ENCODE peak calls at places on chromosomes 2 and 18, in ten cellular contexts. M is right lobe of liver, E is bronchial epithelial cell, H is AG09309, S is endothelial cell of umbilical vein, V is A549, W is adrenal gland, C is ascending aorta, P is GM23338, O is left ventricle myocardium inferior. R is an unnamed sample.

GRCh38 chr2:35973737-35974132 is 381.8 kb upstream of the CRIM1 start:
- DNase-seq in W (no peak), O (peak), C (no peak), V (no peak), E (peak), M (no peak), S (peak), P (no peak), H (no peak), R (no peak)

GRCh38 chr2:158936978-158937377 is 31.5 kb upstream of the TANC1 start:
- DNase-seq in V (no peak), W (no peak), M (no peak), C (no peak), S (peak), H (peak), P (no peak), E (peak), O (no peak), R (peak)

GRCh38 chr2:174585657-174586056 is 11.9 kb downstream of the WIPF1 start:
- DNase-seq in C (no peak), O (no peak), P (peak), E (no peak), W (no peak), H (no peak), M (no peak), S (no peak), V (no peak), R (no peak)

GRCh38 chr2:188151670-188152069 is 140.0 kb upstream of the GULP1 start:
- DNase-seq in H (no peak), O (no peak), S (no peak), M (no peak), V (no peak), P (no peak), C (no peak), W (no peak), E (no peak), R (no peak)

GRCh38 chr18:39318462-39318861 is 1752.9 kb upstream of the CELF4 start:
- DNase-seq in E (no peak), C (no peak), V (no peak), O (no peak), P (peak), M (no peak), H (no peak), S (no peak), W (no peak), R (no peak)

GRCh38 chr18:26854292-26854881 is 11.1 kb downstream of the AQP4 start:
- DNase-seq in O (no peak), H (no peak), M (no peak), V (no peak), C (no peak), P (peak), W (no peak), E (no peak), S (no peak), R (no peak)

GRCh38 chr2:240597054-240597418 is 10.5 kb downstream of the CAPN10 start:
- DNase-seq in E (no peak), W (no peak), P (no peak), V (no peak), O (peak), S (no peak), C (no peak), H (no peak), M (no peak), R (no peak)

GRCh38 chr2:17036343-17036742 is 370.7 kb upstream of the CYRIA start:
- DNase-seq in V (no peak), S (no peak), C (no peak), E (peak), M (no peak), P (no peak), O (no peak), W (no peak), H (no peak), R (no peak)

GRCh38 chr2:223860809-223861738 is 23.7 kb upstream of the AP1S3 start:
- DNase-seq in O (no peak), C (no peak), V (peak), M (no peak), E (peak), H (peak), W (no peak), S (no peak), P (no peak), R (peak)
- TF ChIP-seq CTCF in O (no peak), C (no peak), V (peak), M (no peak), E (peak), H (no peak), W (no peak), S (no peak), P (no peak), R (peak)

GRCh38 chr2:113756088-113757058 is at the start of gene SLC35F5:
- DNase-seq in M (peak), O (peak), W (peak), C (peak), S (peak), E (peak), H (peak), V (peak), P (peak), R (peak)

GRCh38 chr2:113755690-113756063 is 765 bp downstream of the SLC35F5 start:
- DNase-seq in O (no peak), M (no peak), E (peak), H (no peak), P (peak), C (no peak), V (no peak), S (peak), W (no peak), R (peak)

GRCh38 chr2:113757059-113757657 is 716 bp upstream of the SLC35F5 start:
- DNase-seq in E (no peak), M (no peak), C (no peak), O (no peak), S (no peak), P (peak), H (no peak), V (peak), W (no peak), R (no peak)

GRCh38 chr2:113754989-113755689 is 1.3 kb downstream of the SLC35F5 start:
- DNase-seq in O (no peak), S (peak), V (no peak), C (no peak), E (peak), M (no peak), P (no peak), H (no peak), W (no peak), R (peak)

GRCh38 chr2:113754160-113754559 is 2.3 kb downstream of the SLC35F5 start:
- DNase-seq in H (no peak), E (peak), S (no peak), M (no peak), W (no peak), C (no peak), O (no peak), P (no peak), V (no peak), R (no peak)
- H3K4me3 ChIP-seq in H (no peak), E (no peak), S (no peak), M (no peak), W (no peak), C (peak), O (peak), P (no peak), V (no peak), R (peak)

DNA sequence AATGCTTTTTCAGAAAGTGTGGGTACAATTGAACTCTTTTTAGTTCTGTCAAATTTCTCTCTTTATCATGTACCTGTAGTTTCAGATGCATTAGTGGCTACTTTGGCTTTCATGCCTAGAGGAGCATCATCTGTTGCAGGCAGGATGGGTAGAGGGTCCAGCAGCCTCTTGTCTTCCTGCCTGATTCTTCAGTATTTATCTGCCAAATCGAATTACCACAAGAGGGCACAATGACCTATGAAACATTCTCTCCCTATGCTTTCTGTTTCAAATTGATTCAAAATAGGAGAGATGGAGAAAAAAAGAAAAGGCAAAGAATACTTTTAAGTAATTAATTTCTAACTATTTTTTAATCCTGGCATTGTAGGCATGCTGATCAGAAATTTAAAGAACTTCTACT is 477.2 kb downstream of the TRIB2 start:
- DNase-seq in W (no peak), P (peak), V (no peak), C (no peak), E (peak), O (no peak), S (no peak), H (no peak), M (no peak), R (peak)
- TF ChIP-seq CTCF in W (peak), P (peak), V (no peak), C (no peak), E (peak), O (peak), S (no peak), H (peak), M (peak), R (peak)

GRCh38 chr2:42342795-42343241 is 18.2 kb downstream of the COX7A2L start:
- DNase-seq in S (no peak), E (no peak), M (no peak), W (no peak), P (no peak), C (no peak), O (no peak), V (no peak), H (no peak), R (no peak)
- H3K4me3 ChIP-seq in S (no peak), E (no peak), M (no peak), W (no peak), P (no peak), C (no peak), O (no peak), V (no peak), H (no peak), R (no peak)

GRCh38 chr18:58541137-58541788 is 87.6 kb downstream of the ALPK2 start:
- DNase-seq in C (no peak), M (no peak), E (peak), P (peak), V (no peak), W (no peak), S (no peak), O (no peak), H (no peak), R (peak)
- TF ChIP-seq CTCF in C (no peak), M (no peak), E (peak), P (peak), V (peak), W (no peak), S (peak), O (peak), H (peak), R (no peak)